ENCODE peak calls at places on chromosomes 5 and 9, in eight cellular contexts. One of them, this sample, is unnamed.

GRCh38 chr5:150054569-150054968 is 31.8 kb downstream of the CSF1R start:
- DNase-seq in amniotic stem cell: no peak
- DNase-seq in heart left ventricle: no peak
- DNase-seq in CD8-positive, alpha-beta memory T cell: no peak
- DNase-seq in colonic mucosa: no peak
- DNase-seq in substantia nigra: no peak
- DNase-seq in gastrocnemius medialis: no peak
- DNase-seq in fibroblast of gingiva: no peak
- DNase-seq in this sample: no peak

GRCh38 chr5:173626501-173626812 is 10.0 kb upstream of the BOD1 start:
- DNase-seq in amniotic stem cell: no peak
- DNase-seq in heart left ventricle: no peak
- DNase-seq in CD8-positive, alpha-beta memory T cell: no peak
- DNase-seq in colonic mucosa: no peak
- DNase-seq in substantia nigra: no peak
- DNase-seq in gastrocnemius medialis: no peak
- DNase-seq in fibroblast of gingiva: no peak
- DNase-seq in this sample: no peak

GRCh38 chr5:19369048-19369447 is 619.0 kb downstream of the CDH18 start:
- DNase-seq in amniotic stem cell: no peak
- DNase-seq in heart left ventricle: no peak
- DNase-seq in CD8-positive, alpha-beta memory T cell: no peak
- DNase-seq in colonic mucosa: no peak
- DNase-seq in substantia nigra: no peak
- DNase-seq in gastrocnemius medialis: no peak
- DNase-seq in fibroblast of gingiva: no peak
- DNase-seq in this sample: no peak

GRCh38 chr9:107932036-107932435 is 442.5 kb upstream of the KLF4 start:
- DNase-seq in amniotic stem cell: peak
- DNase-seq in heart left ventricle: no peak
- DNase-seq in CD8-positive, alpha-beta memory T cell: no peak
- DNase-seq in colonic mucosa: no peak
- DNase-seq in substantia nigra: no peak
- DNase-seq in gastrocnemius medialis: no peak
- DNase-seq in fibroblast of gingiva: peak
- DNase-seq in this sample: no peak

GRCh38 chr5:67400752-67401151 is 204.2 kb upstream of the CD180 start:
- DNase-seq in amniotic stem cell: no peak
- DNase-seq in heart left ventricle: no peak
- DNase-seq in CD8-positive, alpha-beta memory T cell: no peak
- DNase-seq in colonic mucosa: no peak
- DNase-seq in substantia nigra: no peak
- DNase-seq in gastrocnemius medialis: no peak
- DNase-seq in fibroblast of gingiva: no peak
- DNase-seq in this sample: no peak

GRCh38 chr5:37896159-37896558 is 56.3 kb upstream of the GDNF start:
- DNase-seq in amniotic stem cell: no peak
- DNase-seq in heart left ventricle: no peak
- DNase-seq in CD8-positive, alpha-beta memory T cell: no peak
- DNase-seq in colonic mucosa: no peak
- DNase-seq in substantia nigra: no peak
- DNase-seq in gastrocnemius medialis: no peak
- DNase-seq in fibroblast of gingiva: no peak
- DNase-seq in this sample: no peak

GRCh38 chr9:86202338-86202882 is 57.0 kb downstream of the C9orf153 start:
- DNase-seq in amniotic stem cell: peak
- DNase-seq in heart left ventricle: no peak
- DNase-seq in CD8-positive, alpha-beta memory T cell: peak
- DNase-seq in colonic mucosa: no peak
- DNase-seq in substantia nigra: no peak
- DNase-seq in gastrocnemius medialis: no peak
- DNase-seq in fibroblast of gingiva: peak
- DNase-seq in this sample: peak

GRCh38 chr5:76431779-76432178 is 28.7 kb downstream of the IQGAP2 start:
- DNase-seq in amniotic stem cell: no peak
- DNase-seq in heart left ventricle: no peak
- DNase-seq in CD8-positive, alpha-beta memory T cell: no peak
- DNase-seq in colonic mucosa: no peak
- DNase-seq in substantia nigra: no peak
- DNase-seq in gastrocnemius medialis: no peak
- DNase-seq in fibroblast of gingiva: no peak
- DNase-seq in this sample: no peak

GRCh38 chr9:2824564-2824963 is 19.3 kb downstream of the PUM3 start:
- DNase-seq in amniotic stem cell: no peak
- DNase-seq in heart left ventricle: no peak
- DNase-seq in CD8-positive, alpha-beta memory T cell: no peak
- DNase-seq in colonic mucosa: no peak
- DNase-seq in substantia nigra: no peak
- DNase-seq in gastrocnemius medialis: no peak
- DNase-seq in fibroblast of gingiva: no peak
- DNase-seq in this sample: no peak

GRCh38 chr5:73615085-73615484 is 10.9 kb upstream of the ARHGEF28 start:
- DNase-seq in amniotic stem cell: no peak
- DNase-seq in heart left ventricle: no peak
- DNase-seq in CD8-positive, alpha-beta memory T cell: no peak
- DNase-seq in colonic mucosa: peak
- DNase-seq in substantia nigra: no peak
- DNase-seq in gastrocnemius medialis: no peak
- DNase-seq in fibroblast of gingiva: no peak
- DNase-seq in this sample: peak

GRCh38 chr9:133509179-133510083 is 15.3 kb downstream of the MYMK start:
- DNase-seq in amniotic stem cell: no peak
- DNase-seq in heart left ventricle: peak
- DNase-seq in CD8-positive, alpha-beta memory T cell: no peak
- DNase-seq in colonic mucosa: peak
- DNase-seq in substantia nigra: no peak
- DNase-seq in gastrocnemius medialis: no peak
- DNase-seq in fibroblast of gingiva: no peak
- DNase-seq in this sample: no peak

GRCh38 chr5:158976035-158976434 is 123.7 kb downstream of the EBF1 start:
- DNase-seq in amniotic stem cell: no peak
- DNase-seq in heart left ventricle: no peak
- DNase-seq in CD8-positive, alpha-beta memory T cell: no peak
- DNase-seq in colonic mucosa: no peak
- DNase-seq in substantia nigra: no peak
- DNase-seq in gastrocnemius medialis: no peak
- DNase-seq in fibroblast of gingiva: peak
- DNase-seq in this sample: peak

GRCh38 chr5:173333900-173334685 is 5.9 kb upstream of the STC2 start:
- DNase-seq in amniotic stem cell: no peak
- DNase-seq in heart left ventricle: no peak
- DNase-seq in CD8-positive, alpha-beta memory T cell: no peak
- DNase-seq in colonic mucosa: no peak
- DNase-seq in substantia nigra: no peak
- DNase-seq in gastrocnemius medialis: no peak
- DNase-seq in fibroblast of gingiva: peak
- DNase-seq in this sample: peak

GRCh38 chr9:110049699-110050450 is 158.1 kb downstream of the C9orf152 start:
- DNase-seq in amniotic stem cell: no peak
- DNase-seq in heart left ventricle: peak
- DNase-seq in CD8-positive, alpha-beta memory T cell: no peak
- DNase-seq in colonic mucosa: peak
- DNase-seq in substantia nigra: no peak
- DNase-seq in gastrocnemius medialis: no peak
- DNase-seq in fibroblast of gingiva: no peak
- DNase-seq in this sample: peak

GRCh38 chr9:92385953-92386352 is 18.4 kb downstream of the OGN start:
- DNase-seq in amniotic stem cell: no peak
- DNase-seq in heart left ventricle: no peak
- DNase-seq in CD8-positive, alpha-beta memory T cell: no peak
- DNase-seq in colonic mucosa: no peak
- DNase-seq in substantia nigra: no peak
- DNase-seq in gastrocnemius medialis: no peak
- DNase-seq in fibroblast of gingiva: no peak
- DNase-seq in this sample: peak

GRCh38 chr5:53027913-53028312 is 38.8 kb downstream of the ITGA2 start:
- DNase-seq in amniotic stem cell: no peak
- DNase-seq in heart left ventricle: no peak
- DNase-seq in CD8-positive, alpha-beta memory T cell: no peak
- DNase-seq in colonic mucosa: no peak
- DNase-seq in substantia nigra: no peak
- DNase-seq in gastrocnemius medialis: no peak
- DNase-seq in fibroblast of gingiva: peak
- DNase-seq in this sample: peak

GRCh38 chr5:156479864-156480263 is 152.9 kb downstream of the SGCD start:
- DNase-seq in amniotic stem cell: no peak
- DNase-seq in heart left ventricle: no peak
- DNase-seq in CD8-positive, alpha-beta memory T cell: no peak
- DNase-seq in colonic mucosa: peak
- DNase-seq in substantia nigra: no peak
- DNase-seq in gastrocnemius medialis: peak
- DNase-seq in fibroblast of gingiva: peak
- DNase-seq in this sample: no peak

GRCh38 chr9:26131891-26132290 is 453.6 kb upstream of the TUSC1 start:
- DNase-seq in amniotic stem cell: no peak
- DNase-seq in heart left ventricle: no peak
- DNase-seq in CD8-positive, alpha-beta memory T cell: no peak
- DNase-seq in colonic mucosa: no peak
- DNase-seq in substantia nigra: no peak
- DNase-seq in gastrocnemius medialis: no peak
- DNase-seq in fibroblast of gingiva: peak
- DNase-seq in this sample: no peak

GRCh38 chr9:83582026-83582425 is 40.9 kb upstream of the IDNK start:
- DNase-seq in amniotic stem cell: no peak
- DNase-seq in heart left ventricle: no peak
- DNase-seq in CD8-positive, alpha-beta memory T cell: no peak
- DNase-seq in colonic mucosa: no peak
- DNase-seq in substantia nigra: no peak
- DNase-seq in gastrocnemius medialis: no peak
- DNase-seq in fibroblast of gingiva: peak
- DNase-seq in this sample: peak

GRCh38 chr5:169796731-169797130 is 159.7 kb downstream of the DOCK2 start:
- DNase-seq in amniotic stem cell: no peak
- DNase-seq in heart left ventricle: no peak
- DNase-seq in CD8-positive, alpha-beta memory T cell: no peak
- DNase-seq in colonic mucosa: no peak
- DNase-seq in substantia nigra: no peak
- DNase-seq in gastrocnemius medialis: no peak
- DNase-seq in fibroblast of gingiva: no peak
- DNase-seq in this sample: peak

GRCh38 chr5:14753947-14754346 is 89.4 kb downstream of the OTULIN start:
- DNase-seq in amniotic stem cell: no peak
- DNase-seq in heart left ventricle: no peak
- DNase-seq in CD8-positive, alpha-beta memory T cell: no peak
- DNase-seq in colonic mucosa: no peak
- DNase-seq in substantia nigra: no peak
- DNase-seq in gastrocnemius medialis: no peak
- DNase-seq in fibroblast of gingiva: peak
- DNase-seq in this sample: no peak

GRCh38 chr5:118968406-118968911 is 19.9 kb downstream of the DTWD2 start:
- DNase-seq in amniotic stem cell: no peak
- DNase-seq in heart left ventricle: no peak
- DNase-seq in CD8-positive, alpha-beta memory T cell: no peak
- DNase-seq in colonic mucosa: no peak
- DNase-seq in substantia nigra: no peak
- DNase-seq in gastrocnemius medialis: no peak
- DNase-seq in fibroblast of gingiva: no peak
- DNase-seq in this sample: no peak

GRCh38 chr5:176533894-176534611 is 3.1 kb downstream of the RNF44 start:
- DNase-seq in amniotic stem cell: no peak
- DNase-seq in heart left ventricle: no peak
- DNase-seq in CD8-positive, alpha-beta memory T cell: peak
- DNase-seq in colonic mucosa: peak
- DNase-seq in substantia nigra: no peak
- DNase-seq in gastrocnemius medialis: no peak
- DNase-seq in fibroblast of gingiva: no peak
- DNase-seq in this sample: peak

GRCh38 chr5:170631471-170632195 is 127.8 kb downstream of the KCNIP1 start:
- DNase-seq in amniotic stem cell: no peak
- DNase-seq in heart left ventricle: no peak
- DNase-seq in CD8-positive, alpha-beta memory T cell: no peak
- DNase-seq in colonic mucosa: no peak
- DNase-seq in substantia nigra: peak
- DNase-seq in gastrocnemius medialis: no peak
- DNase-seq in fibroblast of gingiva: peak
- DNase-seq in this sample: no peak

GRCh38 chr5:76714771-76715483 is 999 bp upstream of the F2R start:
- DNase-seq in amniotic stem cell: no peak
- DNase-seq in heart left ventricle: no peak
- DNase-seq in CD8-positive, alpha-beta memory T cell: peak
- DNase-seq in colonic mucosa: peak
- DNase-seq in substantia nigra: no peak
- DNase-seq in gastrocnemius medialis: no peak
- DNase-seq in fibroblast of gingiva: no peak
- DNase-seq in this sample: no peak

GRCh38 chr5:3509290-3509689 is 86.3 kb upstream of the IRX1 start:
- DNase-seq in amniotic stem cell: no peak
- DNase-seq in heart left ventricle: no peak
- DNase-seq in CD8-positive, alpha-beta memory T cell: no peak
- DNase-seq in colonic mucosa: no peak
- DNase-seq in substantia nigra: no peak
- DNase-seq in gastrocnemius medialis: no peak
- DNase-seq in fibroblast of gingiva: no peak
- DNase-seq in this sample: no peak

GRCh38 chr5:107894361-107894760 is 223.6 kb upstream of the EFNA5 start:
- DNase-seq in amniotic stem cell: no peak
- DNase-seq in heart left ventricle: no peak
- DNase-seq in CD8-positive, alpha-beta memory T cell: no peak
- DNase-seq in colonic mucosa: no peak
- DNase-seq in substantia nigra: no peak
- DNase-seq in gastrocnemius medialis: no peak
- DNase-seq in fibroblast of gingiva: peak
- DNase-seq in this sample: no peak

GRCh38 chr9:115633099-115633498 is 515.1 kb upstream of the TNC start:
- DNase-seq in amniotic stem cell: no peak
- DNase-seq in heart left ventricle: no peak
- DNase-seq in CD8-positive, alpha-beta memory T cell: no peak
- DNase-seq in colonic mucosa: no peak
- DNase-seq in substantia nigra: no peak
- DNase-seq in gastrocnemius medialis: no peak
- DNase-seq in fibroblast of gingiva: peak
- DNase-seq in this sample: peak

GRCh38 chr9:18362901-18363685 is 110.9 kb upstream of the ADAMTSL1 start:
- DNase-seq in amniotic stem cell: peak
- DNase-seq in heart left ventricle: peak
- DNase-seq in CD8-positive, alpha-beta memory T cell: no peak
- DNase-seq in colonic mucosa: peak
- DNase-seq in substantia nigra: no peak
- DNase-seq in gastrocnemius medialis: no peak
- DNase-seq in fibroblast of gingiva: peak
- DNase-seq in this sample: no peak

GRCh38 chr5:43000198-43000840 is 39.8 kb downstream of the ANXA2R start:
- DNase-seq in amniotic stem cell: no peak
- DNase-seq in heart left ventricle: no peak
- DNase-seq in CD8-positive, alpha-beta memory T cell: no peak
- DNase-seq in colonic mucosa: no peak
- DNase-seq in substantia nigra: no peak
- DNase-seq in gastrocnemius medialis: no peak
- DNase-seq in fibroblast of gingiva: peak
- DNase-seq in this sample: peak

GRCh38 chr9:16191237-16191636 is 638.4 kb downstream of the CCDC171 start:
- DNase-seq in amniotic stem cell: no peak
- DNase-seq in heart left ventricle: no peak
- DNase-seq in CD8-positive, alpha-beta memory T cell: no peak
- DNase-seq in colonic mucosa: no peak
- DNase-seq in substantia nigra: no peak
- DNase-seq in gastrocnemius medialis: no peak
- DNase-seq in fibroblast of gingiva: no peak
- DNase-seq in this sample: no peak

GRCh38 chr9:134193912-134194535 is 29.7 kb upstream of the RNU6ATAC start:
- DNase-seq in amniotic stem cell: no peak
- DNase-seq in heart left ventricle: peak
- DNase-seq in CD8-positive, alpha-beta memory T cell: no peak
- DNase-seq in colonic mucosa: no peak
- DNase-seq in substantia nigra: no peak
- DNase-seq in gastrocnemius medialis: peak
- DNase-seq in fibroblast of gingiva: no peak
- DNase-seq in this sample: no peak